ENCODE peak calls at places on chromosomes 6 and 20, in nine cellular contexts. S is mammary epithelial cell, N is tibial nerve, X is NB4, I is ELR, C is body of pancreas, L is H54, H is H7, E is Right ventricle myocardium inferior. J is an unnamed sample.

GRCh38 chr20:50321797-50322480 is 131.3 kb downstream of the CEBPB start:
- DNase-seq in S (peak; percentile 57), N (no peak), X (no peak), I (no peak), C (peak; percentile 52), L (no peak), H (no peak), E (no peak), J (no peak)

GRCh38 chr6:145544031-145544430 is 191.3 kb downstream of the EPM2A start:
- DNase-seq in S (peak; percentile 93), N (no peak), X (no peak), I (peak; percentile 90), C (no peak), L (peak; percentile 22), H (no peak), E (no peak), J (no peak)

GRCh38 chr6:14235653-14236356 is 118.2 kb downstream of the CD83 start:
- DNase-seq in S (no peak), N (no peak), X (no peak), I (no peak), C (no peak), L (no peak), H (no peak), E (no peak), J (no peak)

GRCh38 chr6:75445738-75446137 is 47.9 kb downstream of the FILIP1 start:
- DNase-seq in S (no peak), N (no peak), X (no peak), I (no peak), C (no peak), L (no peak), H (no peak), E (no peak), J (no peak)

GRCh38 chr6:107600936-107601335 is 111.0 kb downstream of the SOBP start:
- DNase-seq in S (peak; percentile 12), N (peak; percentile 13), X (no peak), I (peak; percentile 38), C (peak; percentile 59), L (peak; percentile 22), H (no peak), E (no peak), J (no peak)

GRCh38 chr6:2795960-2796359 is 30.8 kb downstream of the WRNIP1 start:
- DNase-seq in S (no peak), N (no peak), X (peak; percentile 88), I (no peak), C (no peak), L (no peak), H (no peak), E (no peak), J (no peak)

GRCh38 chr6:147868493-147869222 is 360.2 kb downstream of the SAMD5 start:
- DNase-seq in S (no peak), N (no peak), X (no peak), I (no peak), C (no peak), L (no peak), H (no peak), E (no peak), J (no peak)

GRCh38 chr6:137995371-137995770 is 111.8 kb downstream of the PERP start:
- DNase-seq in S (no peak), N (no peak), X (no peak), I (no peak), C (no peak), L (no peak), H (no peak), E (no peak), J (no peak)

GRCh38 chr6:89323461-89324098 is 8.5 kb upstream of the GABRR2 start:
- DNase-seq in S (no peak), N (no peak), X (peak; percentile 79), I (peak; percentile 27), C (no peak), L (no peak), H (no peak), E (no peak), J (no peak)

GRCh38 chr20:63521602-63522001 is 1.0 kb downstream of the PPDPF start:
- DNase-seq in S (no peak), N (no peak), X (no peak), I (peak; percentile 32), C (peak; percentile 20), L (no peak), H (peak; percentile 92), E (no peak), J (no peak)

GRCh38 chr20:8126979-8127378 is 5.1 kb upstream of the PLCB1 start:
- DNase-seq in S (no peak), N (no peak), X (no peak), I (no peak), C (no peak), L (no peak), H (no peak), E (no peak), J (no peak)

GRCh38 chr6:42819803-42820508 is 38.1 kb downstream of the BICRAL start:
- DNase-seq in S (no peak), N (no peak), X (peak; percentile 46), I (peak; percentile 19), C (peak; percentile 19), L (no peak), H (peak; percentile 66), E (no peak), J (no peak)

GRCh38 chr20:62045118-62045517 is 20.6 kb downstream of the TAF4 start:
- DNase-seq in S (no peak), N (no peak), X (no peak), I (no peak), C (no peak), L (no peak), H (peak; percentile 39), E (no peak), J (no peak)

GRCh38 chr20:59813126-59813947 is 120.1 kb downstream of the SYCP2 start:
- DNase-seq in S (no peak), N (peak; percentile 0), X (no peak), I (no peak), C (no peak), L (no peak), H (peak; percentile 23), E (no peak), J (peak; percentile 10)

GRCh38 chr20:48538058-48538825 is 289.6 kb downstream of the PREX1 start:
- DNase-seq in S (peak; percentile 90), N (no peak), X (no peak), I (peak; percentile 59), C (peak; percentile 65), L (peak; percentile 71), H (peak; percentile 40), E (no peak), J (no peak)

GRCh38 chr6:36934868-36935267 is 19.7 kb upstream of the PI16 start:
- DNase-seq in S (peak; percentile 12), N (no peak), X (no peak), I (peak; percentile 38), C (no peak), L (no peak), H (no peak), E (no peak), J (no peak)

GRCh38 chr20:26135325-26136110 is 438.9 kb upstream of the ZNF337 start:
- DNase-seq in S (no peak), N (no peak), X (no peak), I (no peak), C (no peak), L (no peak), H (no peak), E (no peak), J (no peak)

J was measured in left lobe of liver.